ENCODE peak calls at places on chromosomes 3 and 15, in four cellular contexts. W is IMR-90, K is H1, H is mesendoderm. E is an unnamed sample.

GRCh38 chr3:64848822-64849221 is 161.0 kb upstream of the ADAMTS9 start:
- DNase-seq in W (peak), K (no peak), H (no peak), E (no peak)

GRCh38 chr3:148556664-148557063 is 141.0 kb upstream of the AGTR1 start:
- DNase-seq in W (no peak), K (no peak), H (no peak), E (no peak)

GRCh38 chr15:67520276-67520975 is 505 bp upstream of the C15orf61 start:
- DNase-seq in W (peak), K (no peak), H (no peak), E (no peak)

GRCh38 chr3:64244011-64244942 is 19.0 kb upstream of the PRICKLE2 start:
- DNase-seq in W (no peak), K (no peak), H (peak), E (no peak)

GRCh38 chr3:104796556-104796955 is 570.2 kb upstream of the ALCAM start:
- DNase-seq in W (peak), K (no peak), H (no peak), E (no peak)

GRCh38 chr3:55189359-55189801 is 261.5 kb upstream of the LRTM1 start:
- DNase-seq in W (peak), K (peak), H (peak), E (peak)

GRCh38 chr3:5613580-5613979 is 426.1 kb downstream of the EDEM1 start:
- DNase-seq in W (no peak), K (no peak), H (no peak), E (no peak)

GRCh38 chr15:89672221-89673161 is 6.7 kb downstream of the PLIN1 start:
- DNase-seq in W (peak), K (no peak), H (no peak), E (peak)

GRCh38 chr3:32822609-32823498 is 5.1 kb downstream of the TRIM71 start:
- DNase-seq in W (no peak), K (no peak), H (no peak), E (no peak)

GRCh38 chr3:32820430-32820829 is 2.6 kb downstream of the TRIM71 start:
- DNase-seq in W (no peak), K (no peak), H (no peak), E (no peak)

GRCh38 chr3:32819581-32820348 is 2.0 kb downstream of the TRIM71 start:
- DNase-seq in W (no peak), K (no peak), H (peak), E (no peak)

GRCh38 chr3:32820971-32821685 is 3.3 kb downstream of the TRIM71 start:
- DNase-seq in W (no peak), K (no peak), H (no peak), E (no peak)

DNA sequence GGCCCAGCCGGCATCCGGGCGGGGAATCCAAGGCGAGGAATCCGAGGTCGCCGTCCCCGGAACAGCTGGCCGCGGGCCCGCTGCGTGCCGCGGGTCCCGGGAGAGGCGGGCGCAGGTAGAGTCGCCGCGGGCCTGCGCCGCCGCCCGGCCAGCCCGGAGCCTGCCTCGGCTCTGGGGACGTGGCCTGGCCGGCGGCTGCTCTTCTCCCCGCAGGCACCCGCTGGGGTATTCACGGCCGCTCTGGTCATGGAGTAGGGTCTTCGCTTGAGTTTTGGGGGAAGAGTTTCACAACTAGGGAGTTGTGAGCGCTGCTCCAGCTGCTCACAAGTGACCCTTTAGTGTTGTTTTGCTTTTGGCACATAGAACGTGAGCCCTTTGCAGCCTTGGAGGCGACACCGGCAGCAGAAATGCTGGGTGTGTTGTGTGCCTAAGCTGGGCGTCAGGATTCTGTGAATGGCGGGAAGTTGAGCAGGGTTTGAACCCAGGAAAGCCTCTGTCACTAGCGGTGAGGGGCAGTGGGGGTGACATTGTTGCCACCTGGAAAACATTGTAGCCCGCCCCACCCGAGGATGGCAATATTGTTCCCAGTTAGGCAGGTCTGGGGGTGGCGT is 4.0 kb downstream of the TRIM71 start:
- DNase-seq in W (no peak), K (no peak), H (no peak), E (no peak)
- H3K18ac ChIP-seq in W (no peak), K (peak), H (peak), E (peak)

DNA sequence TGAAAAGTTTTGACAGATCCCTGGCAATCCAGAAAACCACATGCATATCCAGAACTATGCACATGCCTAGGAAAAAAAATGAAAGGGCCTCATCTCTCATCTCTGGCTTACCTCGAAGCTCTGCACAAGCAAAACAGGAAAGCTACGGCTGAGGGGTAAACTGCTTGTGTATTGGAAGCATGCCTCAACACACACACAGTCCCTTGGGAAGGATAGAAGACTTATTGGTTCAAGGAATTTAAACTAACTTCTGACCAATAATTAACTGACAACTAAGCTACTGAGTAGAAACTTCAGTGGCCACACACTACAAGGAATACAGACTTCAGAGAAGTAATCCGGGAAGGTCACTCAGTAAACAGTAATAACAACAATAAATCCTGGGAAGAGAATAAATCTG is 59.9 kb upstream of the POMGNT2 start:
- DNase-seq in W (no peak), K (no peak), H (no peak), E (no peak)
- H4K5ac ChIP-seq in W (no peak), K (no peak), H (no peak), E (no peak)

GRCh38 chr3:72034956-72035355 is 250.0 kb upstream of the PROK2 start:
- DNase-seq in W (no peak), K (no peak), H (no peak), E (no peak)
- H3K18ac ChIP-seq in W (no peak), K (no peak), H (no peak), E (no peak)

GRCh38 chr15:40130799-40131502 is 22.3 kb upstream of the BMF start:
- DNase-seq in W (no peak), K (no peak), H (no peak), E (no peak)
- H4K5ac ChIP-seq in W (no peak), K (no peak), H (no peak), E (no peak)

E was measured in H9.